ENCODE peak calls at places on chromosomes 12 and 14, in five cellular contexts. H, Q, B, E and V are unnamed samples.

GRCh38 chr12:129185855-129186254 is 332.6 kb downstream of the GLT1D1 start:
- DNase-seq in H (no peak), Q (no peak), B (no peak), E (no peak), V (no peak)

GRCh38 chr12:78087363-78087675 is 256.6 kb downstream of the NAV3 start:
- DNase-seq in H (no peak), Q (no peak), B (no peak), E (no peak), V (no peak)

GRCh38 chr14:71588028-71588427 is 344.2 kb upstream of the RGS6 start:
- DNase-seq in H (no peak), Q (no peak), B (no peak), E (no peak), V (no peak)

GRCh38 chr14:103056322-103057027 is 874 bp downstream of the CDC42BPB start:
- DNase-seq in H (peak; percentile 7), Q (no peak), B (peak; percentile 73), E (peak; percentile 87), V (no peak)

GRCh38 chr14:77790566-77791224 is 9.2 kb upstream of the ADCK1 start:
- DNase-seq in H (no peak), Q (no peak), B (no peak), E (no peak), V (no peak)

GRCh38 chr12:123928274-123928865 is 44.3 kb downstream of the CCDC92 start:
- DNase-seq in H (no peak), Q (no peak), B (no peak), E (no peak), V (no peak)

GRCh38 chr12:95494888-95495287 is 20.9 kb downstream of the METAP2 start:
- DNase-seq in H (no peak), Q (no peak), B (no peak), E (no peak), V (no peak)

GRCh38 chr12:55720071-55720564 is at the start of gene RDH5:
- DNase-seq in H (no peak), Q (no peak), B (no peak), E (no peak), V (no peak)

GRCh38 chr12:3750616-3751015 is 2.3 kb downstream of the CRACR2A start:
- DNase-seq in H (no peak), Q (no peak), B (no peak), E (no peak), V (no peak)

GRCh38 chr14:91870001-91870400 is 2.7 kb upstream of the TC2N start:
- DNase-seq in H (peak; percentile 48), Q (no peak), B (peak; percentile 14), E (peak; percentile 73), V (no peak)

GRCh38 chr12:131122631-131123030 is 168.9 kb downstream of the ADGRD1 start:
- DNase-seq in H (no peak), Q (no peak), B (no peak), E (no peak), V (no peak)

GRCh38 chr14:100784523-100785337 is 41.2 kb upstream of the MEG3 start:
- DNase-seq in H (no peak), Q (no peak), B (no peak), E (no peak), V (no peak)

GRCh38 chr12:58583541-58583940 is 336.8 kb downstream of the LRIG3 start:
- DNase-seq in H (no peak), Q (no peak), B (no peak), E (no peak), V (no peak)

GRCh38 chr12:88624911-88625310 is 44.6 kb upstream of the KITLG start:
- DNase-seq in H (no peak), Q (no peak), B (no peak), E (no peak), V (no peak)

GRCh38 chr14:98131406-98131805 is 1140.6 kb downstream of the BCL11B start:
- DNase-seq in H (no peak), Q (no peak), B (no peak), E (no peak), V (no peak)

GRCh38 chr14:52043690-52044089 is 25.2 kb downstream of the NID2 start:
- DNase-seq in H (peak; percentile 59), Q (peak; percentile 40), B (peak; percentile 36), E (peak; percentile 67), V (peak; percentile 10)

GRCh38 chr12:3656946-3657622 is 95.8 kb downstream of the CRACR2A start:
- DNase-seq in H (no peak), Q (no peak), B (no peak), E (no peak), V (no peak)

GRCh38 chr14:105467249-105467941 is 7.2 kb upstream of the CRIP2 start:
- DNase-seq in H (no peak), Q (no peak), B (no peak), E (no peak), V (no peak)

GRCh38 chr12:102962532-102962931 is 5.1 kb downstream of the ASCL1 start:
- DNase-seq in H (no peak), Q (no peak), B (no peak), E (no peak), V (no peak)

GRCh38 chr14:60657609-60657983 is 8.3 kb upstream of the SIX1 start:
- DNase-seq in H (no peak), Q (no peak), B (no peak), E (peak; percentile 58), V (no peak)

GRCh38 chr12:90152897-90153624 is 444.4 kb upstream of the ATP2B1 start:
- DNase-seq in H (no peak), Q (no peak), B (no peak), E (peak; percentile 74), V (no peak)

GRCh38 chr12:15049456-15050153 is 76.8 kb downstream of the PDE6H start:
- DNase-seq in H (no peak), Q (no peak), B (no peak), E (no peak), V (no peak)

GRCh38 chr12:84817297-84817696 is 95.3 kb downstream of the SLC6A15 start:
- DNase-seq in H (no peak), Q (no peak), B (no peak), E (no peak), V (no peak)

GRCh38 chr14:77470192-77470870 is 12.4 kb downstream of the AHSA1 start:
- DNase-seq in H (no peak), Q (no peak), B (no peak), E (peak; percentile 42), V (no peak)

GRCh38 chr14:97196336-97196735 is 399.2 kb downstream of the VRK1 start:
- DNase-seq in H (no peak), Q (no peak), B (no peak), E (no peak), V (no peak)

GRCh38 chr14:94478420-94478819 is 2.4 kb upstream of the SERPINA9 start:
- DNase-seq in H (no peak), Q (no peak), B (no peak), E (no peak), V (no peak)

GRCh38 chr12:69698769-69699540 is at the start of gene BEST3:
- DNase-seq in H (no peak), Q (no peak), B (no peak), E (no peak), V (no peak)